ENCODE peak calls at places on chromosomes 7 and 10, in four cellular contexts. M is kidney epithelial cell, X is AG09319, Z is fibroblast of lung. O is an unnamed sample.

GRCh38 chr7:99407849-99408346 is 499 bp downstream of the PDAP1 start:
- DNase-seq in X (peak; percentile 40), M (no peak), Z (peak; percentile 86), O (peak; percentile 39)

GRCh38 chr10:23047201-23048050 is 48.0 kb upstream of the MSRB2 start:
- DNase-seq in M (no peak), Z (peak; percentile 31), X (no peak), O (no peak)

GRCh38 chr10:117647306-117647705 is 104.8 kb downstream of the EMX2 start:
- DNase-seq in X (no peak), M (no peak), Z (peak; percentile 9), O (no peak)

GRCh38 chr10:76282122-76283030 is 851.0 kb downstream of the LRMDA start:
- DNase-seq in M (no peak), X (no peak), Z (peak; percentile 77), O (no peak)

GRCh38 chr7:134710854-134711624 is 64.4 kb downstream of the BPGM start:
- DNase-seq in M (no peak), Z (peak; percentile 73), X (no peak), O (no peak)

GRCh38 chr10:121627810-121628209 is 29.6 kb upstream of the FGFR2 start:
- DNase-seq in M (no peak), Z (peak; percentile 27), X (no peak), O (peak; percentile 4)

GRCh38 chr7:22574756-22575517 is 74.9 kb upstream of the STEAP1B start:
- DNase-seq in M (no peak), X (no peak), Z (no peak), O (no peak)

GRCh38 chr7:75842836-75843446 is 29.3 kb upstream of the CCL24 start:
- DNase-seq in X (peak; percentile 50), M (peak; percentile 23), Z (peak; percentile 91), O (peak; percentile 63)

GRCh38 chr7:48337012-48337621 is 165.9 kb downstream of the ABCA13 start:
- DNase-seq in X (no peak), M (no peak), Z (peak; percentile 9), O (no peak)

GRCh38 chr10:36301139-36301538 is 659.0 kb upstream of the FZD8 start:
- DNase-seq in Z (no peak), M (no peak), X (no peak), O (no peak)
- TF ChIP-seq CTCF in Z (no peak), M (no peak), X (no peak), O (no peak)

GRCh38 chr10:3451516-3452185 is 279.1 kb upstream of the PITRM1 start:
- DNase-seq in X (no peak), Z (no peak), M (no peak), O (no peak)
- TF ChIP-seq CTCF in X (no peak), Z (no peak), M (no peak), O (no peak)

GRCh38 chr7:40680657-40681056 is 545.9 kb downstream of the SUGCT start:
- DNase-seq in X (no peak), M (no peak), Z (no peak), O (no peak)
- TF ChIP-seq CTCF in X (peak; percentile 20), M (peak; percentile 56), Z (peak; percentile 47), O (peak; percentile 45)

DNA sequence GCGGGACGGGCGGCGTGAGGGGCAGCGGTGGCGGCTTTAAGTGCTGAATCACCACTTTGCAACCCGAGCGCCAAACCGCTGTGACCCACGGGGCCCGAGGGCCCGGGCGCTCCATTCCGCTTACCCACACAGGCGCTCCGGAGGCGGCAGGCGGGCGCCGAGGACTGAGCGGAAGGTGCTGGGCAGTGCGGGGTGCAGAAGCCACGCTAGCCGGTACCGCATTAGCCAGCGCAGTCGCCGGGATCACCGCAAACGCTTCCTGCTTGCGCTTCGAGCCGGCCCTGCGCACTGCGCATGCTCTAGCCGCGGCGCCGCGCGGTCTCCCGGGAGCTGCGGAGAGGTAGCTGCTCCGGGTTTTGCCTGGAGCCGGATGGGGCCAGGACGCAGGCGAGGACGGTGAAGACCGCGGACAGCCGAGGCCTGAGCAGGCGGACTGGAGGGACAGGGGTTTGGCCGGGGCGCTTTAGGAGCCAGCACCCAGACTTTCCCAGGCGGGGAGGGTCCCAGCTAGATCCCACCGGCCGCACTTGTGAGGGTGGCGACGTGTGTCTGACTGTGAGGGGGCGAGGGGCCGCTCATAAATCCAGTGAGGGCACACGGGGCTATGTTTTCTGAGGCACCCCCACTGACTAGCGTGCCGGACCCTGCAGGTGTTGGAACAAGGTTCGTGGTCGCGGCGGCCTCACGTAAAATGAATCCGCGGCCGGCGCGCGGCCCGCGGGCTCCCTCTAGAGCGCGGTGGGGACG is at the start of gene IDE:
- DNase-seq in X (peak; percentile 66), M (peak; percentile 37), Z (peak; percentile 95), O (no peak)
- TF ChIP-seq CTCF in X (peak; percentile 92), M (peak; percentile 90), Z (peak; percentile 81), O (peak; percentile 94)

GRCh38 chr7:102331536-102332275 is 24.5 kb downstream of the SPDYE6 start:
- DNase-seq in M (no peak), X (no peak), Z (no peak), O (no peak)
- TF ChIP-seq CTCF in M (peak; percentile 9), X (no peak), Z (no peak), O (no peak)

O was measured in AG09309.